ENCODE peak calls at places on chromosomes 13 and 19, in eight cellular contexts. U, S, P, I, Q, A, N and Z are unnamed samples.

GRCh38 chr13:44181938-44182337 is 191.7 kb upstream of the SERP2 start:
- DNase-seq in U (no peak), S (peak; percentile 49), P (no peak), I (no peak), Q (no peak), A (no peak), N (no peak), Z (no peak)

GRCh38 chr13:102877285-102877684 is 31.5 kb downstream of the ERCC5 start:
- DNase-seq in U (peak; percentile 61), S (peak; percentile 75), P (no peak), I (no peak), Q (no peak), A (no peak), N (peak; percentile 81), Z (no peak)

GRCh38 chr13:104422668-104423067 is 1356.5 kb upstream of the SLC10A2 start:
- DNase-seq in U (no peak), S (no peak), P (no peak), I (no peak), Q (no peak), A (no peak), N (no peak), Z (no peak)

GRCh38 chr19:18915639-18916038 is 3.5 kb downstream of the COPE start:
- DNase-seq in U (peak; percentile 30), S (peak; percentile 21), P (no peak), I (peak; percentile 70), Q (no peak), A (peak; percentile 36), N (peak; percentile 40), Z (no peak)

GRCh38 chr19:33866696-33867095 is 70.0 kb downstream of the KCTD15 start:
- DNase-seq in U (no peak), S (no peak), P (no peak), I (no peak), Q (no peak), A (no peak), N (no peak), Z (no peak)

GRCh38 chr13:76937416-76937815 is 10.9 kb upstream of the ACOD1 start:
- DNase-seq in U (peak; percentile 97), S (peak; percentile 95), P (no peak), I (no peak), Q (no peak), A (no peak), N (peak; percentile 96), Z (no peak)

GRCh38 chr13:54402495-54402894 is 1373.9 kb downstream of the OLFM4 start:
- DNase-seq in U (no peak), S (no peak), P (no peak), I (no peak), Q (no peak), A (no peak), N (no peak), Z (no peak)

GRCh38 chr13:37495046-37495445 is 103.5 kb downstream of the POSTN start:
- DNase-seq in U (peak; percentile 10), S (peak; percentile 74), P (no peak), I (no peak), Q (no peak), A (no peak), N (no peak), Z (no peak)

GRCh38 chr13:109645831-109646230 is 140.6 kb downstream of the IRS2 start:
- DNase-seq in U (no peak), S (no peak), P (no peak), I (no peak), Q (no peak), A (no peak), N (no peak), Z (no peak)

GRCh38 chr13:32140109-32140508 is 108.5 kb downstream of the FRY start:
- DNase-seq in U (no peak), S (no peak), P (no peak), I (no peak), Q (no peak), A (no peak), N (no peak), Z (no peak)

GRCh38 chr13:100941377-100941776 is 266.8 kb upstream of the TMTC4 start:
- DNase-seq in U (no peak), S (no peak), P (no peak), I (no peak), Q (no peak), A (no peak), N (no peak), Z (no peak)

GRCh38 chr13:82802528-82802927 is 1079.7 kb downstream of the SLITRK1 start:
- DNase-seq in U (no peak), S (no peak), P (no peak), I (no peak), Q (no peak), A (no peak), N (peak; percentile 14), Z (no peak)

GRCh38 chr13:26019881-26020535 is 31.8 kb downstream of the SHISA2 start:
- DNase-seq in U (peak; percentile 63), S (peak; percentile 89), P (no peak), I (no peak), Q (no peak), A (no peak), N (peak; percentile 79), Z (no peak)

GRCh38 chr13:42279080-42279479 is 7.1 kb downstream of the AKAP11 start:
- DNase-seq in U (no peak), S (peak; percentile 49), P (no peak), I (no peak), Q (no peak), A (no peak), N (no peak), Z (no peak)

GRCh38 chr13:50989476-50989875 is 79.9 kb downstream of the RNASEH2B start:
- DNase-seq in U (no peak), S (peak; percentile 13), P (peak; percentile 66), I (no peak), Q (no peak), A (no peak), N (peak; percentile 59), Z (no peak)

GRCh38 chr19:31583148-31583547 is 233.9 kb upstream of the TSHZ3 start:
- DNase-seq in U (no peak), S (no peak), P (no peak), I (no peak), Q (no peak), A (no peak), N (peak; percentile 32), Z (no peak)

GRCh38 chr13:73793361-73793760 is 340.8 kb downstream of the KLF12 start:
- DNase-seq in U (no peak), S (no peak), P (no peak), I (no peak), Q (no peak), A (no peak), N (no peak), Z (no peak)

GRCh38 chr19:15534957-15535864 is 26.9 kb downstream of the CYP4F22 start:
- DNase-seq in U (no peak), S (no peak), P (no peak), I (no peak), Q (no peak), A (no peak), N (no peak), Z (no peak)

GRCh38 chr19:10352764-10353671 is 13.6 kb upstream of the ICAM3 start:
- DNase-seq in U (no peak), S (no peak), P (peak; percentile 52), I (no peak), Q (no peak), A (no peak), N (peak; percentile 32), Z (no peak)

GRCh38 chr19:34688592-34688991 is 11.1 kb downstream of the ZNF302 start:
- DNase-seq in U (no peak), S (no peak), P (no peak), I (no peak), Q (no peak), A (no peak), N (no peak), Z (no peak)

GRCh38 chr19:28436320-28436719 is 776.6 kb downstream of the UQCRFS1 start:
- DNase-seq in U (no peak), S (no peak), P (no peak), I (no peak), Q (no peak), A (no peak), N (no peak), Z (no peak)

GRCh38 chr19:49850221-49850486 is 805 bp upstream of the PTOV1 start:
- DNase-seq in U (no peak), S (no peak), P (peak; percentile 35), I (no peak), Q (no peak), A (no peak), N (no peak), Z (no peak)
- H3K27ac ChIP-seq in U (peak overlapping the region; percentile 15), S (peak overlapping the region; percentile 95), P (peak overlapping the region; percentile 100), I (peak overlapping the region; percentile 98), Q (peak overlapping the region; percentile 95), A (peak overlapping the region; percentile 99), N (peak overlapping the region; percentile 97), Z (peak overlapping the region; percentile 95)

GRCh38 chr13:40582531-40582930 is 83.9 kb downstream of the FOXO1 start:
- DNase-seq in U (no peak), S (no peak), P (no peak), I (no peak), Q (no peak), A (no peak), N (no peak), Z (no peak)

GRCh38 chr13:40585911-40586471 is 80.5 kb downstream of the FOXO1 start:
- DNase-seq in U (no peak), S (no peak), P (no peak), I (no peak), Q (no peak), A (no peak), N (peak; percentile 35), Z (no peak)

GRCh38 chr13:40580566-40581276 is 85.7 kb downstream of the FOXO1 start:
- DNase-seq in U (no peak), S (peak; percentile 23), P (no peak), I (no peak), Q (no peak), A (peak; percentile 56), N (peak; percentile 28), Z (no peak)

GRCh38 chr13:40581277-40581579 is 85.2 kb downstream of the FOXO1 start:
- DNase-seq in U (no peak), S (no peak), P (no peak), I (no peak), Q (no peak), A (no peak), N (no peak), Z (no peak)

GRCh38 chr13:40583738-40584137 is 82.7 kb downstream of the FOXO1 start:
- DNase-seq in U (no peak), S (no peak), P (no peak), I (no peak), Q (no peak), A (no peak), N (no peak), Z (no peak)
- H3K4me3 ChIP-seq in U (no peak overlapping the region), S (no peak overlapping the region), P (no peak overlapping the region), I (no peak overlapping the region), Q (no peak overlapping the region), A (no peak overlapping the region), N (no peak overlapping the region), Z (no peak overlapping the region)

DNA sequence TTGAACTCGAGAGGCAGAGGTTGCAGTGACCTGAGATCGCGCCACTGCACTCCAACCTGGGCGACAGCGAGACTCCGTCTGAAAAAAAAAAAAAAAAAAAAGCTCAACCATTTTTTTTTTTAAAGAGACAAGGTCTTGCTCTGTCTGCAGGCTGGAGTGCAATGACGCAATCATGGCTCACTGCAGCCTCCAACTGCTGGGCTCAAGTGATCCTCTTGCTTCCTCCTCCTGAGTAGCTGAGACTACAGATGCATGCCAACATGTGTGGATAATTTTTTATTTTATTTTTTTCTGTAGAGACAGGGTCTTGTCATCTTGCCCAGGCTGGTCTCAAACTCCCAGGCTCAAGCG is 10.3 kb downstream of the EHD2 start:
- DNase-seq in U (peak; percentile 95), S (peak; percentile 93), P (peak; percentile 82), I (peak; percentile 67), Q (no peak), A (peak; percentile 51), N (peak; percentile 92), Z (no peak)
- H3K4me1 ChIP-seq in U (peaks cover 35% of the 10 kb centered on the region), S (peaks cover 51% of the 10 kb centered on the region), P (no peaks in the 10 kb centered on the region), I (no peaks in the 10 kb centered on the region), Q (no peaks in the 10 kb centered on the region), A (peaks cover 80% of the 10 kb centered on the region), N (no peaks in the 10 kb centered on the region), Z (no peaks in the 10 kb centered on the region)

GRCh38 chr19:46887240-46887782 is 26.5 kb downstream of the ARHGAP35 start:
- DNase-seq in U (no peak), S (peak; percentile 59), P (no peak), I (no peak), Q (no peak), A (no peak), N (peak; percentile 43), Z (no peak)
- H3K27ac ChIP-seq in U (no peak overlapping the region), S (no peak overlapping the region), P (no peak overlapping the region), I (no peak overlapping the region), Q (no peak overlapping the region), A (no peak overlapping the region), N (no peak overlapping the region), Z (no peak overlapping the region)